ENCODE peak calls at places on chromosomes 1 and 21, in five cellular contexts. B is HepG2, Y is K562, O is GM12878, E is upper lobe of left lung. S is an unnamed sample.

GRCh38 chr1:27402349-27402754 is 9.9 kb downstream of the GPR3 start:
- ATAC-seq in B (peak), Y (peak), O (peak), E (peak), S (peak)

GRCh38 chr1:2554621-2555387 is 1.4 kb upstream of the TNFRSF14 start:
- ATAC-seq in B (peak), Y (peak), O (peak), E (no peak), S (no peak)

GRCh38 chr1:205237526-205238484 is 10.1 kb downstream of the TMCC2 start:
- ATAC-seq in B (no peak), Y (peak), O (peak), E (no peak), S (no peak)

GRCh38 chr1:225378880-225379279 is 49.0 kb downstream of the LBR start:
- ATAC-seq in B (peak), Y (peak), O (no peak), E (no peak), S (no peak)

GRCh38 chr1:31198591-31198990 is 41.1 kb downstream of the NKAIN1 start:
- ATAC-seq in B (no peak), Y (no peak), O (no peak), E (peak), S (no peak)

GRCh38 chr1:16014509-16015482 is 3.0 kb downstream of the HSPB7 start:
- ATAC-seq in B (peak), Y (peak), O (peak), E (no peak), S (no peak)

GRCh38 chr21:33273044-33273443 is 6.9 kb downstream of the IL10RB start:
- ATAC-seq in B (no peak), Y (no peak), O (no peak), E (no peak), S (no peak)

GRCh38 chr21:14064296-14064645 is 146.5 kb downstream of the LIPI start:
- ATAC-seq in B (no peak), Y (no peak), O (no peak), E (no peak), S (no peak)

GRCh38 chr1:155295942-155296267 is 5.3 kb downstream of the PKLR start:
- ATAC-seq in B (no peak), Y (no peak), O (no peak), E (no peak), S (no peak)

GRCh38 chr1:161777250-161777649 is 11.1 kb downstream of the ATF6 start:
- ATAC-seq in B (no peak), Y (no peak), O (peak), E (no peak), S (no peak)

GRCh38 chr1:223731076-223731770 is 18.9 kb downstream of the CAPN2 start:
- ATAC-seq in B (no peak), Y (peak), O (no peak), E (peak), S (peak)

GRCh38 chr1:112626887-112627286 is 7.3 kb downstream of the CAPZA1 start:
- ATAC-seq in B (no peak), Y (no peak), O (no peak), E (no peak), S (no peak)

GRCh38 chr1:67372898-67373297 is 57.3 kb downstream of the SERBP1 start:
- ATAC-seq in B (no peak), Y (no peak), O (no peak), E (no peak), S (no peak)

GRCh38 chr1:94721240-94721639 is 98.9 kb upstream of the SLC44A3 start:
- ATAC-seq in B (no peak), Y (no peak), O (peak), E (peak), S (no peak)

GRCh38 chr21:44617071-44617501 is 5.2 kb downstream of the KRTAP10-8 start:
- ATAC-seq in B (peak), Y (no peak), O (no peak), E (no peak), S (no peak)

GRCh38 chr1:101237229-101237837 is 514 bp downstream of the S1PR1 start:
- ATAC-seq in B (no peak), Y (no peak), O (peak), E (no peak), S (no peak)

GRCh38 chr1:101238041-101238515 is 1.3 kb downstream of the S1PR1 start:
- ATAC-seq in B (no peak), Y (no peak), O (peak), E (no peak), S (no peak)

GRCh38 chr1:101235241-101235695 is 1.6 kb upstream of the S1PR1 start:
- ATAC-seq in B (no peak), Y (no peak), O (no peak), E (no peak), S (no peak)

GRCh38 chr1:101236546-101237228 is at the start of gene S1PR1:
- ATAC-seq in B (peak), Y (peak), O (peak), E (peak), S (peak)

GRCh38 chr1:101235696-101236545 is 898 bp upstream of the S1PR1 start:
- ATAC-seq in B (peak), Y (peak), O (peak), E (peak), S (peak)
- TF ChIP-seq POLR2A in B (no peak), Y (no peak), O (peak), E (no peak), S (no peak)

DNA sequence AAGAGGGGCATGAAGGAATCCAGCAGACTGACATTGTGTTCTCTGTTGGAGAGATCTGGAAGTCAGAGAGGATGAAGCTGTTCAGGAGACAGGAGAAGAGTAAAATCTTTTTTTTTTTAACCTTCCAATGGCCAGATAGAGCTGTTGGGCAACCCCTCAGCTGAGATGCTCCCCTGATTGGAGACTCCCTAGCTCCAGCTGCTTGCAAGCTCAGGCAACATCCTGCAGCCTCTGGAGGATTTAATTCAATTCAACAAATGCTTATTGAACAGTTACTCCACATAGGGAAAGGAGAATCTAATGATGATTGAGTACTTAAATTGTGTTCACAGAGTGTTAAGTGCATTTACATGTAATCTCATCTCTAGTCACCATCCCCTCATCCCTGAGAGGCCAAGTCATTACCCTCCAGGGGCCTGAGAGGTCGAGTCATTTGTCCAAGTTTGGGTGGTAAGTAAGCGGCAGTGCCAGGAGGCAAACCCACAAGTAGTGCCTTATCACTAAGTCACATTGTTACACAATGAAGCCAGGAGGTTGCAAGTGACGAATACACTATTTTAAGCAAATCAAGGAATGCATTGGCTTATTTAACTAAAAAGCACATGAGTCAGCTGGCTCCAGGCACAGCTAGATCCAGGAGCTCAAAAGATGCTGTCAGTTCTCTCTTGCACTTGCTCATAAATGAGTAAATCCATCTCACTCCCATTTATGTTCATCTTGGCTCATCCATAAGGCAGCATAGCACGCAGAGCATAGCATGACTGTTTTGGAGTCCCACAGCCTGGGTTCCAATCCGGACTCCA is 64.2 kb downstream of the OPTC start:
- ATAC-seq in B (no peak), Y (no peak), O (no peak), E (peak), S (peak)
- TF ChIP-seq POLR2AphosphoS5 in B (no peak), Y (no peak), O (no peak), E (peak), S (peak)

DNA sequence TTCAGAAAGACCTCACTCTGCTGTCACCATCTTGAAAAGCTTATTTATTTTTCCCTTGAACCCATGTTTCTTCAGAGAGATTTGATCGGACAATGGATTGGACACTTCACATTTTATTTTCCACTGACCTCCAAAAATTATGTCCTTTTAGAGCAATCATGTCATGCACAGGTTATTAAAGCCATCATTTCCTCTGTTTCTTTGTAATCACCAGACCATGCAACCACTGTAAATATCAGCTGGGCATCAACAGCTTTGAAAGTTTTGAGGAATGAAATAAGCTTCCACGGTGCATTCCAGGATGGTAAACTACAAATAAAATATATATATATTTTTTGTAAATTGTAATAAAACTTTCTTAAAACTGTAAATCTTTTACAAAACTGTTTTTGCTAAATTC is 144.1 kb upstream of the ADAMTS5 start:
- ATAC-seq in B (no peak), Y (no peak), O (no peak), E (no peak), S (no peak)
- TF ChIP-seq EP300 in B (no peak), Y (no peak), O (no peak), E (no peak), S (no peak)

DNA sequence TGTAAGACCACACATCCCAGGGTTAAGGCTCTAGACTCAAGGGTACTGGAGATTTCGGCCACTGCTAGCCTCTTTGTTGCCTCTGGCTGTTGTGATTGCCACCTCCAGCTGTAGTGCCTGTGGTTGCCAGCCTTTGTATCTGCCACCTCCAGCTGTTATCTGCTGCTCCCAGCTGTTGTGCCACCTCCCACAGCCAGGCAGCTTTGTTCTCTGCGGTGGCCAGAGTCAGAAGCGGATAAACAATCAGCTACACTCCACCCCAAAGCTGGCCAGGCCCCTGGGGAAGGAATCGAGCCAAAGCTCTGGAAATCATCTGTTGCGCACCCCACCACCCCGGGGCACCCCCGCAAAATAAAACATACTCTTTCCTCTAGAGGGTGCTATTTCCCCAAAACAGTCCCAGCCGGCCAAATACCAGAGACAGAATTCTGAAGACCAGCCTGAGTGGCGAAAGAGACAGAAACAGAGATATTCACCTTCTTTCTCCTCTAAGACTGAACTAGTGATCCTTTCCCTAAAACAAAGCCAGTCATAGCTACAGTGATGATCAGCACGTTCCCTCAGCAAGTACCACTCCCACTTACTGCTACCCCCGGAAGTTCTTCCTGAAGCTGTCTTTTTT is 14.8 kb upstream of the PIGM start:
- ATAC-seq in B (peak), Y (peak), O (peak), E (peak), S (peak)
- TF ChIP-seq POLR2A in B (no peak), Y (no peak), O (no peak), E (no peak), S (no peak)

GRCh38 chr1:940121-941026 is 16.7 kb downstream of the SAMD11 start:
- ATAC-seq in B (peak), Y (peak), O (peak), E (no peak), S (peak)
- TF ChIP-seq POLR2AphosphoS5 in B (no peak), Y (no peak), O (no peak), E (no peak), S (peak)

GRCh38 chr1:226704169-226704921 is 34.7 kb downstream of the ITPKB start:
- ATAC-seq in B (no peak), Y (no peak), O (no peak), E (no peak), S (no peak)
- TF ChIP-seq EP300 in B (no peak), Y (no peak), O (no peak), E (no peak), S (no peak)

S was measured in gastroesophageal sphincter.